ENCODE peak calls at places on chromosome 2, in seven cellular contexts. N is stimulated activated CD4-positive, alpha-beta T cell treated with anti-CD3 and anti-CD28 coated beads, Interleukin-12 subunit alpha, Interleukin-12 subunit beta, amount 100 ng/mL, for 4 hours; R is psoas muscle; A is ELF-1; B is amniotic epithelial cell; T is NK-92 treated with Interleukin-12 subunit alpha and Interleukin-12 subunit beta, amount 100 ng/mL, for 24 hours; X is kidney epithelial cell. K is an unnamed sample.

GRCh38 chr2:108615480-108616090 is 81.3 kb downstream of the LIMS1 start:
- DNase-seq in N (no peak), R (no peak), A (no peak), B (no peak), T (no peak), X (no peak), K (no peak)

GRCh38 chr2:10537522-10538195 is 89.5 kb upstream of the ODC1 start:
- DNase-seq in N (no peak), R (no peak), A (no peak), B (no peak), T (no peak), X (no peak), K (no peak)

GRCh38 chr2:123502926-123503325 is 522.2 kb upstream of the CNTNAP5 start:
- DNase-seq in N (no peak), R (no peak), A (no peak), B (peak), T (no peak), X (no peak), K (no peak)

GRCh38 chr2:7666561-7667259 is 749.5 kb downstream of the RNF144A start:
- DNase-seq in N (no peak), R (no peak), A (no peak), B (no peak), T (no peak), X (no peak), K (no peak)

GRCh38 chr2:51201295-51201694 is 169.4 kb upstream of the NRXN1 start:
- DNase-seq in N (no peak), R (no peak), A (no peak), B (no peak), T (no peak), X (no peak), K (no peak)

GRCh38 chr2:62806231-62806630 is 100.7 kb downstream of the EHBP1 start:
- DNase-seq in N (no peak), R (no peak), A (no peak), B (peak), T (no peak), X (no peak), K (peak)

GRCh38 chr2:71006955-71007799 is 12.5 kb upstream of the TEX261 start:
- DNase-seq in N (no peak), R (no peak), A (no peak), B (no peak), T (no peak), X (no peak), K (no peak)

GRCh38 chr2:54524236-54524991 is 68.3 kb downstream of the SPTBN1 start:
- DNase-seq in N (peak), R (no peak), A (no peak), B (peak), T (no peak), X (peak), K (peak)

GRCh38 chr2:142190805-142191204 is 60.0 kb upstream of the LRP1B start:
- DNase-seq in N (no peak), R (no peak), A (no peak), B (peak), T (no peak), X (no peak), K (peak)

GRCh38 chr2:26957524-26957923 is 12.9 kb upstream of the MAPRE3 start:
- DNase-seq in N (no peak), R (no peak), A (no peak), B (no peak), T (no peak), X (no peak), K (no peak)

GRCh38 chr2:127640082-127641072 is 5.6 kb upstream of the GPR17 start:
- DNase-seq in N (peak), R (no peak), A (peak), B (no peak), T (no peak), X (no peak), K (no peak)

GRCh38 chr2:8267721-8268120 is 414.1 kb upstream of the ID2 start:
- DNase-seq in N (no peak), R (no peak), A (no peak), B (no peak), T (no peak), X (no peak), K (no peak)

GRCh38 chr2:37414470-37414949 is 70.1 kb downstream of the QPCT start:
- DNase-seq in N (no peak), R (no peak), A (peak), B (peak), T (no peak), X (no peak), K (peak)

GRCh38 chr2:221500501-221501209 is 71.4 kb downstream of the EPHA4 start:
- DNase-seq in N (no peak), R (no peak), A (no peak), B (no peak), T (no peak), X (no peak), K (no peak)

GRCh38 chr2:174759381-174760064 is 4.7 kb downstream of the CHRNA1 start:
- DNase-seq in N (no peak), R (no peak), A (no peak), B (no peak), T (no peak), X (no peak), K (no peak)

GRCh38 chr2:42860518-42861094 is 68.2 kb upstream of the HAAO start:
- DNase-seq in N (no peak), R (no peak), A (no peak), B (no peak), T (no peak), X (no peak), K (no peak)

GRCh38 chr2:51960846-51961335 is 929.0 kb upstream of the NRXN1 start:
- DNase-seq in N (no peak), R (no peak), A (no peak), B (peak), T (no peak), X (no peak), K (no peak)

GRCh38 chr2:165927353-165927752 is 26.2 kb downstream of the TTC21B start:
- DNase-seq in N (no peak), R (no peak), A (no peak), B (peak), T (no peak), X (no peak), K (peak)

GRCh38 chr2:44104855-44105271 is 63.8 kb upstream of the PPM1B start:
- DNase-seq in N (no peak), R (no peak), A (no peak), B (no peak), T (no peak), X (no peak), K (no peak)

GRCh38 chr2:99880148-99880983 is 262.0 kb downstream of the AFF3 start:
- DNase-seq in N (no peak), R (no peak), A (no peak), B (peak), T (no peak), X (peak), K (peak)

GRCh38 chr2:182761903-182762302 is 45.8 kb downstream of the DNAJC10 start:
- DNase-seq in N (no peak), R (no peak), A (no peak), B (peak), T (no peak), X (no peak), K (no peak)

GRCh38 chr2:72973566-72974435 is 56.5 kb downstream of the EMX1 start:
- DNase-seq in N (peak), R (no peak), A (peak), B (peak), T (peak), X (no peak), K (no peak)

GRCh38 chr2:101469863-101470262 is 5.0 kb downstream of the RFX8 start:
- DNase-seq in N (no peak), R (no peak), A (no peak), B (no peak), T (no peak), X (no peak), K (no peak)

GRCh38 chr2:144162652-144163051 is 357.3 kb downstream of the ZEB2 start:
- DNase-seq in N (peak), R (no peak), A (peak), B (peak), T (peak), X (no peak), K (no peak)

GRCh38 chr2:215973954-215974699 is 39.2 kb downstream of the MREG start:
- DNase-seq in N (no peak), R (no peak), A (no peak), B (peak), T (no peak), X (peak), K (no peak)

GRCh38 chr2:136332436-136333095 is 214.6 kb upstream of the CXCR4 start:
- DNase-seq in N (no peak), R (no peak), A (no peak), B (no peak), T (no peak), X (no peak), K (no peak)

GRCh38 chr2:74658516-74658915 is 4.5 kb downstream of the SEMA4F start:
- DNase-seq in N (no peak), R (no peak), A (no peak), B (peak), T (no peak), X (no peak), K (no peak)

K was measured in NCI-H226.